ENCODE peak calls at places on chromosomes 13 and 19, in nine cellular contexts. Y is cardiac muscle cell; Q is neuronal stem cell; P is body of pancreas; D is lung; M is left lung; G is endothelial cell of umbilical vein; K is ovary; N is effector memory CD4-positive, alpha-beta T cell. L is an unnamed sample. For H3K36me3, the result is how much of the 10 kb centered on the place peaks cover.

GRCh38 chr13:24670927-24671326 is 9.3 kb upstream of the ATP12A start:
- DNase-seq in Y (peak), Q (peak), P (no peak), D (no peak), M (no peak), G (no peak), K (no peak), N (no peak), L (no peak)

GRCh38 chr13:79782541-79783216 is 301.7 kb downstream of the NDFIP2 start:
- DNase-seq in Y (peak), Q (peak), P (peak), D (peak), M (peak), G (peak), K (peak), N (no peak), L (peak)

GRCh38 chr19:43534811-43535761 is 2.1 kb downstream of the ZNF575 start:
- DNase-seq in Y (peak), Q (peak), P (peak), D (peak), M (peak), G (peak), K (peak), N (no peak), L (no peak)

GRCh38 chr13:35157143-35157755 is 215.2 kb downstream of the NBEA start:
- DNase-seq in Y (peak), Q (peak), P (peak), D (peak), M (no peak), G (peak), K (peak), N (no peak), L (no peak)

GRCh38 chr19:55838251-55838650 is 1.9 kb downstream of the NLRP4 start:
- DNase-seq in Y (no peak), Q (no peak), P (no peak), D (no peak), M (no peak), G (no peak), K (no peak), N (no peak), L (no peak)

GRCh38 chr13:76245216-76245615 is 609.1 kb downstream of the LMO7 start:
- DNase-seq in Y (no peak), Q (no peak), P (no peak), D (no peak), M (no peak), G (no peak), K (no peak), N (no peak), L (no peak)

GRCh38 chr13:30196025-30196424 is 111.3 kb downstream of the KATNAL1 start:
- DNase-seq in Y (peak), Q (peak), P (peak), D (no peak), M (no peak), G (peak), K (no peak), N (no peak), L (no peak)

GRCh38 chr19:39698535-39698934 is 5.7 kb upstream of the LGALS14 start:
- DNase-seq in Y (no peak), Q (no peak), P (no peak), D (no peak), M (no peak), G (no peak), K (no peak), N (no peak), L (no peak)

GRCh38 chr19:13053761-13054604 is 48.7 kb downstream of the LYL1 start:
- DNase-seq in Y (peak), Q (peak), P (peak), D (peak), M (peak), G (peak), K (peak), N (no peak), L (peak)

GRCh38 chr19:57192064-57192395 is 730 bp downstream of the ZNF264 start:
- DNase-seq in Y (peak), Q (no peak), P (no peak), D (no peak), M (no peak), G (no peak), K (no peak), N (no peak), L (no peak)

GRCh38 chr19:38693380-38694223 is 46.2 kb downstream of the ACTN4 start:
- DNase-seq in Y (peak), Q (peak), P (peak), D (no peak), M (no peak), G (peak), K (no peak), N (no peak), L (peak)
- H3K36me3 ChIP-seq in Y (under half), Q (under half), P (under half), D (under half), M (under half), G (under half), K (under half), N (under half), L (half or more)

DNA sequence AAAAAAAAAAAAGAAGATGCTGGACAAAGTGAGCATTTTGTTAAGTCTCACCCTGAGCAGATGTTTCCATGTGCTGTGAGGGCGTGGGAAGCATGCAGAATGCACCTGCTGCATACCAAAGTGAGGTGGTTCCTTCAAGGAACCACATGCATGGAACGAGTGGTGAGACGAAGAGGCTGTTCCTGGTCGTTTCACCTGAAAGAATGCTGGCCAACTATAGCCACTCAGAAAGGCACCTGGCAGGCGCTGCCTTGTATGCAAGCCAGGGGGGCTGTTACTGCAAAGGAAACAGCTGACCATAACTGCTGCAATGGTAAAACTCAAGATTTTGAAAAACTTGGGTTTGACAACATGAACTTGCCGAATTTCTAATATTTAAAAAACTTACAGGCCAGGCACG is 14.7 kb downstream of the MIER2 start:
- DNase-seq in Y (no peak), Q (no peak), P (no peak), D (no peak), M (no peak), G (no peak), K (no peak), N (no peak), L (peak)
- H3K36me3 ChIP-seq in Y (under half), Q (half or more), P (under half), D (under half), M (half or more), G (under half), K (under half), N (half or more), L (half or more)

GRCh38 chr19:8213827-8214672 is 4.9 kb downstream of the CERS4 start:
- DNase-seq in Y (no peak), Q (no peak), P (no peak), D (no peak), M (no peak), G (no peak), K (no peak), N (no peak), L (no peak)
- H3K36me3 ChIP-seq in Y (under half), Q (under half), P (under half), D (under half), M (under half), G (under half), K (under half), N (under half), L (under half)

GRCh38 chr19:50798116-50798942 is 8.1 kb downstream of the ACP4 start:
- DNase-seq in Y (no peak), Q (no peak), P (no peak), D (no peak), M (no peak), G (no peak), K (no peak), N (no peak), L (no peak)
- H3K36me3 ChIP-seq in Y (under half), Q (half or more), P (under half), D (under half), M (half or more), G (under half), K (under half), N (under half), L (half or more)

GRCh38 chr19:7905859-7906258 is 2.2 kb downstream of the MAP2K7 start:
- DNase-seq in Y (no peak), Q (no peak), P (no peak), D (no peak), M (no peak), G (no peak), K (no peak), N (no peak), L (no peak)

GRCh38 chr19:7908742-7909461 is 5.2 kb downstream of the MAP2K7 start:
- DNase-seq in Y (no peak), Q (no peak), P (no peak), D (no peak), M (no peak), G (no peak), K (no peak), N (no peak), L (no peak)

GRCh38 chr19:7907122-7907521 is 3.4 kb downstream of the MAP2K7 start:
- DNase-seq in Y (no peak), Q (no peak), P (no peak), D (no peak), M (no peak), G (no peak), K (no peak), N (no peak), L (peak)

GRCh38 chr19:7908078-7908699 is 4.5 kb downstream of the MAP2K7 start:
- DNase-seq in Y (no peak), Q (no peak), P (no peak), D (no peak), M (no peak), G (no peak), K (no peak), N (no peak), L (no peak)

DNA sequence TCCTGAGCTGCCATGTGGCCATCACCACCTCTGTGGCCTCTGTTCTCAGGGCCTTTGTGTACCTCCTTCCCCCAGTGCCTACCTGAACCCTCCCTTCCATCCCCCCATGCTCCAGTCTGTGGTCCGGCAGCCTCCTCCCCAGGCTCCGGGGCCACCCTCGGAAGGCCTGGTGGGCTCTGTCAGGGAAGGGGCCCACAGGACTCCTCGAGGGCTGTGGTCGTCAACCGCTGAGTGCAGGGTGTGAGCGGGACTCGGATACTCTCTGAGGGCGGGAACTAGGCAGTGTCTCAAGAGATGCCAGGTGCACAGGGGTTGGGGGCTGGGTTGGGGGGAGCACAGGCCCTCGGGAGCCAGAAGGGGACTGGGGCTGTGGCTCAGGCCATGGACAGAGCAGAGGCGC is 3.9 kb downstream of the MAP2K7 start:
- DNase-seq in Y (no peak), Q (no peak), P (no peak), D (no peak), M (no peak), G (no peak), K (no peak), N (no peak), L (peak)
- H3K36me3 ChIP-seq in Y (under half), Q (under half), P (under half), D (under half), M (half or more), G (under half), K (under half), N (under half), L (under half)

GRCh38 chr19:42352216-42352892 is 26.9 kb downstream of the MEGF8 start:
- DNase-seq in Y (no peak), Q (peak), P (no peak), D (no peak), M (no peak), G (no peak), K (no peak), N (no peak), L (no peak)

GRCh38 chr19:42349378-42350107 is 24.1 kb downstream of the MEGF8 start:
- DNase-seq in Y (no peak), Q (no peak), P (no peak), D (no peak), M (no peak), G (no peak), K (no peak), N (no peak), L (no peak)

GRCh38 chr19:42350417-42350816 is 25.0 kb downstream of the MEGF8 start:
- DNase-seq in Y (no peak), Q (no peak), P (no peak), D (no peak), M (no peak), G (no peak), K (no peak), N (no peak), L (no peak)

GRCh38 chr19:42352893-42353259 is 27.4 kb downstream of the MEGF8 start:
- DNase-seq in Y (no peak), Q (no peak), P (no peak), D (no peak), M (no peak), G (no peak), K (no peak), N (no peak), L (no peak)

DNA sequence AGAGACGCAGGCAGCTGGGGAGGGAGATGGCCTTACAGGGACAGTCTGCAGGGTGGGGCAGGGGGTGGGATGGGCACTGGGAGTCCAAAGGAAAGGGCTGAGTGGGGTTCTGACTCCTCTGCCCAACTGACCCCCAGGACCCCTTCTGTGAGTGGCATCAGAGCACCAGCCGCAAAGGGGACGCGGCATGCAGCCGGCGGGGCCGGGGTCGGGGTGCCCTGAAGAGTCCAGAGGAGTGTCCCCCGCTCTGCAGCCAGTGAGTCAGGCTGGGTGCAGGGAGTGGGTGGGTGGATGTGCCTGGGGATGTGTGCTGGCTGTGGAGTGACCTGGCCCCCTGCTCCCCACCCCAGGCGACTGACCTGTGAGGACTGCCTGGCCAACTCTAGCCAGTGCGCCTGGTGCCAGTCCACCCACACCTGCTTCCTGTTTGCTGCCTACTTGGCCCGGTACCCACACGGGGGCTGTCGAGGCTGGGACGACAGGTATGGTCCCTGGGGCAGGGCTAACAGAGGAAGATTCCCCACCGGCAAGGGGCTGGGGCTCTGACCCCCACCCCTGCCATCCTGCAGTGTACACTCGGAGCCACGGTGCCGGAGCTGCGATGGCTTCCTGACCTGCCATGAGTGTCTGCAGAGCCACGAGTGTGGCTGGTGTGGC is 25.8 kb downstream of the MEGF8 start:
- DNase-seq in Y (no peak), Q (no peak), P (no peak), D (no peak), M (no peak), G (no peak), K (no peak), N (no peak), L (peak)
- H3K36me3 ChIP-seq in Y (under half), Q (half or more), P (under half), D (under half), M (under half), G (under half), K (under half), N (under half), L (under half)

DNA sequence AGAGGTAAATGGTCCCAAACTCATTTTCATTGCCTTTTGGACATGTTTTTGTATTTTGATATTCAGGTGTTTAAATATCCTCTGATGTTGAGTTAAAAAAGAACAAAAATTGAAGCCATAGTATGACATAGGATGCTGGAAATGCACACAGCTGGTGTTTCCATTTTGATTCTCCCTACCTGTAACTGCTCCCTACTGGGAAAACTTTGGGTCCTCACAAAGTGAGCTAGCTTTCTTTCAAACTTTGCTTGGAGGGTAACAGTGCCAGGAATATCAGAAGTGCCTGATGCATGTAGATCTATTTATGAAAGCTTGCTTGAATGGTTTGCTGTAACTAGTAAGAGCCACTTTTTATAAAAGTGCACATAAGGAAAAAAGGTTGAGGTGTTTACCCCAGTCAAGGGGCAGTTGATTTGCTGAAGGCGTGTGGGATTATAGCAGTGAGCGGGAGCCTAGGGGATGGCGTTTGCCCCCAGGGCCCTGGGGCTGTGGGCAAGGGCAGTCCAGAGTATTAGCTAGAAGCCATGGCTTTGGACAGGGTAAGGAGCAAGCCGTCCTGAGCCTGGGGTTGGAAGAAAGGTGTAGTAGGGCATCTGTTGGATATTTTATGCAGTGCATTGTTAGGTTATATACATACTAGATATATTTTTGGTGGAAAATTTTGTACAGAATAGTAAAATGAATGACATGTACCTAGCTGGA is 4.3 kb downstream of the RPS9 start:
- DNase-seq in Y (no peak), Q (no peak), P (no peak), D (no peak), M (no peak), G (no peak), K (no peak), N (no peak), L (no peak)
- H3K36me3 ChIP-seq in Y (half or more), Q (half or more), P (under half), D (under half), M (half or more), G (under half), K (under half), N (half or more), L (half or more)

DNA sequence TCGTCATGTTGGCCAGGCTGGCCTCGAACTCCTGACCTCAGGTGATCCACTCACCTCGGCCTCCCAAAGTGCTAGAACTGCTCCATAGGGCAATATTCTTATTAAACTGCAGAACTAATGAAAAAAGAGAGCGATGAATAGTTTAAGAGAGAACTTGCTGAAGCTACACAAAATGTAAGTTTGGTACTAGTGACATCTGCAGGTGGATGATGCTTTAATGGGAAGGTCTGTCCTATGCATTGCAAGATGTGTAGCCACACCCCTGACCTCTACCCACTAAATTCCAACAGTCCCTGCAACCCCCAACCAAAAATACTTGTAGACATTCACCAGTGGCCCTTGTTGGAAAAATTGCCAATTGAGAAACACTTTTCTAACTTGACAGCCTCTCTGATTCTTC is 117.8 kb downstream of the NALCN start:
- DNase-seq in Y (no peak), Q (no peak), P (no peak), D (no peak), M (no peak), G (no peak), K (no peak), N (no peak), L (no peak)
- H3K36me3 ChIP-seq in Y (under half), Q (under half), P (under half), D (under half), M (under half), G (under half), K (under half), N (under half), L (under half)